ENCODE peak calls at places on chromosome 2, in eight cellular contexts. One of them, this sample, is unnamed.

GRCh38 chr2:45860136-45861106 is 208.9 kb downstream of the PRKCE start:
- DNase-seq in SW 1271: no peak
- DNase-seq in activated T-cell treated with anti-CD3 and anti-CD28 coated beads, Interleukin-2, amount 50 U/mL, for 48 hours: peak
- DNase-seq in cardiac fibroblast: peak
- DNase-seq in stimulated activated naive CD4-positive, alpha-beta T cell: peak
- DNase-seq in body of pancreas: peak
- DNase-seq in activated CD4-positive, alpha-beta T cell treated with anti-CD3 and anti-CD28 coated beads, Interleukin-2, amount 50 U/mL, for 24 hours: no peak
- DNase-seq in fibroblast of gingiva: peak
- DNase-seq in this sample: no peak

GRCh38 chr2:36528761-36529392 is 69.1 kb downstream of the FEZ2 start:
- DNase-seq in SW 1271: no peak
- DNase-seq in activated T-cell treated with anti-CD3 and anti-CD28 coated beads, Interleukin-2, amount 50 U/mL, for 48 hours: no peak
- DNase-seq in cardiac fibroblast: no peak
- DNase-seq in stimulated activated naive CD4-positive, alpha-beta T cell: no peak
- DNase-seq in body of pancreas: no peak
- DNase-seq in activated CD4-positive, alpha-beta T cell treated with anti-CD3 and anti-CD28 coated beads, Interleukin-2, amount 50 U/mL, for 24 hours: no peak
- DNase-seq in fibroblast of gingiva: no peak
- DNase-seq in this sample: no peak

GRCh38 chr2:6926071-6926732 is 9.0 kb downstream of the RNF144A start:
- DNase-seq in SW 1271: no peak
- DNase-seq in activated T-cell treated with anti-CD3 and anti-CD28 coated beads, Interleukin-2, amount 50 U/mL, for 48 hours: peak
- DNase-seq in cardiac fibroblast: no peak
- DNase-seq in stimulated activated naive CD4-positive, alpha-beta T cell: no peak
- DNase-seq in body of pancreas: peak
- DNase-seq in activated CD4-positive, alpha-beta T cell treated with anti-CD3 and anti-CD28 coated beads, Interleukin-2, amount 50 U/mL, for 24 hours: no peak
- DNase-seq in fibroblast of gingiva: no peak
- DNase-seq in this sample: no peak

GRCh38 chr2:32479224-32479623 is 122.4 kb downstream of the BIRC6 start:
- DNase-seq in SW 1271: peak
- DNase-seq in activated T-cell treated with anti-CD3 and anti-CD28 coated beads, Interleukin-2, amount 50 U/mL, for 48 hours: no peak
- DNase-seq in cardiac fibroblast: peak
- DNase-seq in stimulated activated naive CD4-positive, alpha-beta T cell: no peak
- DNase-seq in body of pancreas: no peak
- DNase-seq in activated CD4-positive, alpha-beta T cell treated with anti-CD3 and anti-CD28 coated beads, Interleukin-2, amount 50 U/mL, for 24 hours: no peak
- DNase-seq in fibroblast of gingiva: peak
- DNase-seq in this sample: no peak

GRCh38 chr2:11129598-11130449 is 25.4 kb upstream of the SLC66A3 start:
- DNase-seq in SW 1271: no peak
- DNase-seq in activated T-cell treated with anti-CD3 and anti-CD28 coated beads, Interleukin-2, amount 50 U/mL, for 48 hours: peak
- DNase-seq in cardiac fibroblast: no peak
- DNase-seq in stimulated activated naive CD4-positive, alpha-beta T cell: peak
- DNase-seq in body of pancreas: peak
- DNase-seq in activated CD4-positive, alpha-beta T cell treated with anti-CD3 and anti-CD28 coated beads, Interleukin-2, amount 50 U/mL, for 24 hours: peak
- DNase-seq in fibroblast of gingiva: no peak
- DNase-seq in this sample: peak

GRCh38 chr2:236177604-236177966 is 9.4 kb upstream of the GBX2 start:
- DNase-seq in SW 1271: no peak
- DNase-seq in activated T-cell treated with anti-CD3 and anti-CD28 coated beads, Interleukin-2, amount 50 U/mL, for 48 hours: peak
- DNase-seq in cardiac fibroblast: peak
- DNase-seq in stimulated activated naive CD4-positive, alpha-beta T cell: no peak
- DNase-seq in body of pancreas: peak
- DNase-seq in activated CD4-positive, alpha-beta T cell treated with anti-CD3 and anti-CD28 coated beads, Interleukin-2, amount 50 U/mL, for 24 hours: no peak
- DNase-seq in fibroblast of gingiva: no peak
- DNase-seq in this sample: no peak

GRCh38 chr2:54906711-54907110 is 143.5 kb downstream of the RTN4 start:
- DNase-seq in SW 1271: no peak
- DNase-seq in activated T-cell treated with anti-CD3 and anti-CD28 coated beads, Interleukin-2, amount 50 U/mL, for 48 hours: no peak
- DNase-seq in cardiac fibroblast: no peak
- DNase-seq in stimulated activated naive CD4-positive, alpha-beta T cell: no peak
- DNase-seq in body of pancreas: no peak
- DNase-seq in activated CD4-positive, alpha-beta T cell treated with anti-CD3 and anti-CD28 coated beads, Interleukin-2, amount 50 U/mL, for 24 hours: no peak
- DNase-seq in fibroblast of gingiva: no peak
- DNase-seq in this sample: no peak

GRCh38 chr2:72926368-72926767 is 9.0 kb downstream of the EMX1 start:
- DNase-seq in SW 1271: no peak
- DNase-seq in activated T-cell treated with anti-CD3 and anti-CD28 coated beads, Interleukin-2, amount 50 U/mL, for 48 hours: peak
- DNase-seq in cardiac fibroblast: no peak
- DNase-seq in stimulated activated naive CD4-positive, alpha-beta T cell: no peak
- DNase-seq in body of pancreas: no peak
- DNase-seq in activated CD4-positive, alpha-beta T cell treated with anti-CD3 and anti-CD28 coated beads, Interleukin-2, amount 50 U/mL, for 24 hours: no peak
- DNase-seq in fibroblast of gingiva: no peak
- DNase-seq in this sample: no peak

GRCh38 chr2:209734805-209735204 is 36.8 kb upstream of the UNC80 start:
- DNase-seq in SW 1271: no peak
- DNase-seq in activated T-cell treated with anti-CD3 and anti-CD28 coated beads, Interleukin-2, amount 50 U/mL, for 48 hours: no peak
- DNase-seq in cardiac fibroblast: no peak
- DNase-seq in stimulated activated naive CD4-positive, alpha-beta T cell: no peak
- DNase-seq in body of pancreas: no peak
- DNase-seq in activated CD4-positive, alpha-beta T cell treated with anti-CD3 and anti-CD28 coated beads, Interleukin-2, amount 50 U/mL, for 24 hours: no peak
- DNase-seq in fibroblast of gingiva: no peak
- DNase-seq in this sample: no peak

GRCh38 chr2:195929531-195929930 is 139.1 kb downstream of the DNAH7 start:
- DNase-seq in SW 1271: no peak
- DNase-seq in activated T-cell treated with anti-CD3 and anti-CD28 coated beads, Interleukin-2, amount 50 U/mL, for 48 hours: no peak
- DNase-seq in cardiac fibroblast: no peak
- DNase-seq in stimulated activated naive CD4-positive, alpha-beta T cell: no peak
- DNase-seq in body of pancreas: no peak
- DNase-seq in activated CD4-positive, alpha-beta T cell treated with anti-CD3 and anti-CD28 coated beads, Interleukin-2, amount 50 U/mL, for 24 hours: no peak
- DNase-seq in fibroblast of gingiva: no peak
- DNase-seq in this sample: no peak

GRCh38 chr2:237563816-237564215 is 2.6 kb upstream of the PRLH start:
- DNase-seq in SW 1271: no peak
- DNase-seq in activated T-cell treated with anti-CD3 and anti-CD28 coated beads, Interleukin-2, amount 50 U/mL, for 48 hours: no peak
- DNase-seq in cardiac fibroblast: peak
- DNase-seq in stimulated activated naive CD4-positive, alpha-beta T cell: no peak
- DNase-seq in body of pancreas: peak
- DNase-seq in activated CD4-positive, alpha-beta T cell treated with anti-CD3 and anti-CD28 coated beads, Interleukin-2, amount 50 U/mL, for 24 hours: no peak
- DNase-seq in fibroblast of gingiva: no peak
- DNase-seq in this sample: no peak

GRCh38 chr2:120765031-120765910 is 29.6 kb downstream of the GLI2 start:
- DNase-seq in SW 1271: no peak
- DNase-seq in activated T-cell treated with anti-CD3 and anti-CD28 coated beads, Interleukin-2, amount 50 U/mL, for 48 hours: no peak
- DNase-seq in cardiac fibroblast: peak
- DNase-seq in stimulated activated naive CD4-positive, alpha-beta T cell: no peak
- DNase-seq in body of pancreas: no peak
- DNase-seq in activated CD4-positive, alpha-beta T cell treated with anti-CD3 and anti-CD28 coated beads, Interleukin-2, amount 50 U/mL, for 24 hours: no peak
- DNase-seq in fibroblast of gingiva: no peak
- DNase-seq in this sample: no peak

GRCh38 chr2:7557376-7557775 is 640.2 kb downstream of the RNF144A start:
- DNase-seq in SW 1271: no peak
- DNase-seq in activated T-cell treated with anti-CD3 and anti-CD28 coated beads, Interleukin-2, amount 50 U/mL, for 48 hours: no peak
- DNase-seq in cardiac fibroblast: no peak
- DNase-seq in stimulated activated naive CD4-positive, alpha-beta T cell: no peak
- DNase-seq in body of pancreas: no peak
- DNase-seq in activated CD4-positive, alpha-beta T cell treated with anti-CD3 and anti-CD28 coated beads, Interleukin-2, amount 50 U/mL, for 24 hours: no peak
- DNase-seq in fibroblast of gingiva: no peak
- DNase-seq in this sample: no peak

GRCh38 chr2:217065695-217066405 is 206.0 kb upstream of the TNP1 start:
- DNase-seq in SW 1271: no peak
- DNase-seq in activated T-cell treated with anti-CD3 and anti-CD28 coated beads, Interleukin-2, amount 50 U/mL, for 48 hours: no peak
- DNase-seq in cardiac fibroblast: peak
- DNase-seq in stimulated activated naive CD4-positive, alpha-beta T cell: no peak
- DNase-seq in body of pancreas: no peak
- DNase-seq in activated CD4-positive, alpha-beta T cell treated with anti-CD3 and anti-CD28 coated beads, Interleukin-2, amount 50 U/mL, for 24 hours: no peak
- DNase-seq in fibroblast of gingiva: peak
- DNase-seq in this sample: no peak

GRCh38 chr2:218781691-218782528 is at the start of gene CYP27A1:
- DNase-seq in SW 1271: no peak
- DNase-seq in activated T-cell treated with anti-CD3 and anti-CD28 coated beads, Interleukin-2, amount 50 U/mL, for 48 hours: no peak
- DNase-seq in cardiac fibroblast: peak
- DNase-seq in stimulated activated naive CD4-positive, alpha-beta T cell: no peak
- DNase-seq in body of pancreas: peak
- DNase-seq in activated CD4-positive, alpha-beta T cell treated with anti-CD3 and anti-CD28 coated beads, Interleukin-2, amount 50 U/mL, for 24 hours: no peak
- DNase-seq in fibroblast of gingiva: peak
- DNase-seq in this sample: no peak

GRCh38 chr2:100246163-100247145 is 75.8 kb downstream of the LONRF2 start:
- DNase-seq in SW 1271: no peak
- DNase-seq in activated T-cell treated with anti-CD3 and anti-CD28 coated beads, Interleukin-2, amount 50 U/mL, for 48 hours: peak
- DNase-seq in cardiac fibroblast: peak
- DNase-seq in stimulated activated naive CD4-positive, alpha-beta T cell: no peak
- DNase-seq in body of pancreas: peak
- DNase-seq in activated CD4-positive, alpha-beta T cell treated with anti-CD3 and anti-CD28 coated beads, Interleukin-2, amount 50 U/mL, for 24 hours: no peak
- DNase-seq in fibroblast of gingiva: no peak
- DNase-seq in this sample: no peak

GRCh38 chr2:7792031-7792651 is 874.9 kb downstream of the RNF144A start:
- DNase-seq in SW 1271: no peak
- DNase-seq in activated T-cell treated with anti-CD3 and anti-CD28 coated beads, Interleukin-2, amount 50 U/mL, for 48 hours: no peak
- DNase-seq in cardiac fibroblast: no peak
- DNase-seq in stimulated activated naive CD4-positive, alpha-beta T cell: no peak
- DNase-seq in body of pancreas: peak
- DNase-seq in activated CD4-positive, alpha-beta T cell treated with anti-CD3 and anti-CD28 coated beads, Interleukin-2, amount 50 U/mL, for 24 hours: no peak
- DNase-seq in fibroblast of gingiva: no peak
- DNase-seq in this sample: no peak

GRCh38 chr2:102485151-102485769 is 12.2 kb downstream of the SLC9A4 start:
- DNase-seq in SW 1271: no peak
- DNase-seq in activated T-cell treated with anti-CD3 and anti-CD28 coated beads, Interleukin-2, amount 50 U/mL, for 48 hours: no peak
- DNase-seq in cardiac fibroblast: no peak
- DNase-seq in stimulated activated naive CD4-positive, alpha-beta T cell: no peak
- DNase-seq in body of pancreas: no peak
- DNase-seq in activated CD4-positive, alpha-beta T cell treated with anti-CD3 and anti-CD28 coated beads, Interleukin-2, amount 50 U/mL, for 24 hours: no peak
- DNase-seq in fibroblast of gingiva: no peak
- DNase-seq in this sample: no peak

GRCh38 chr2:84960157-84960506 is 10.8 kb upstream of the KCMF1 start:
- DNase-seq in SW 1271: no peak
- DNase-seq in activated T-cell treated with anti-CD3 and anti-CD28 coated beads, Interleukin-2, amount 50 U/mL, for 48 hours: no peak
- DNase-seq in cardiac fibroblast: no peak
- DNase-seq in stimulated activated naive CD4-positive, alpha-beta T cell: no peak
- DNase-seq in body of pancreas: no peak
- DNase-seq in activated CD4-positive, alpha-beta T cell treated with anti-CD3 and anti-CD28 coated beads, Interleukin-2, amount 50 U/mL, for 24 hours: no peak
- DNase-seq in fibroblast of gingiva: no peak
- DNase-seq in this sample: no peak

GRCh38 chr2:695111-695510 is 17.9 kb upstream of the TMEM18 start:
- DNase-seq in SW 1271: no peak
- DNase-seq in activated T-cell treated with anti-CD3 and anti-CD28 coated beads, Interleukin-2, amount 50 U/mL, for 48 hours: no peak
- DNase-seq in cardiac fibroblast: no peak
- DNase-seq in stimulated activated naive CD4-positive, alpha-beta T cell: no peak
- DNase-seq in body of pancreas: peak
- DNase-seq in activated CD4-positive, alpha-beta T cell treated with anti-CD3 and anti-CD28 coated beads, Interleukin-2, amount 50 U/mL, for 24 hours: no peak
- DNase-seq in fibroblast of gingiva: no peak
- DNase-seq in this sample: no peak